ENCODE peak calls at places on chromosomes 11 and 22, in six cellular contexts. R is HTR-8/SVneo; A is stimulated activated CD4-positive, alpha-beta T cell treated with anti-CD3 and anti-CD28 coated beads, Interleukin-1b, Interleukin-23, amount 100 ng/mL, for 48 hours; Z is H54; B is effector memory CD4-positive, alpha-beta T cell; P is cardiac muscle cell. T is an unnamed sample.

GRCh38 chr11:125402436-125402835 is 93.6 kb downstream of the FEZ1 start:
- DNase-seq in R (peak; percentile 27), A (no peak), Z (no peak), B (no peak), P (peak; percentile 47), T (no peak)

GRCh38 chr11:122922893-122923292 is 40.3 kb downstream of the JHY start:
- DNase-seq in R (no peak), A (no peak), Z (no peak), B (no peak), P (no peak), T (no peak)

GRCh38 chr11:70410276-70410675 is 11.9 kb downstream of the CTTN start:
- DNase-seq in R (no peak), A (no peak), Z (no peak), B (no peak), P (no peak), T (no peak)

GRCh38 chr11:80155412-80156017 is 714.7 kb upstream of the TENM4 start:
- DNase-seq in R (no peak), A (no peak), Z (no peak), B (no peak), P (peak; percentile 21), T (no peak)

GRCh38 chr11:114187173-114187572 is 109.0 kb upstream of the NNMT start:
- DNase-seq in R (no peak), A (no peak), Z (no peak), B (no peak), P (no peak), T (no peak)

GRCh38 chr22:49079027-49079725 is 748.5 kb downstream of the BRD1 start:
- DNase-seq in R (no peak), A (no peak), Z (no peak), B (no peak), P (no peak), T (no peak)

GRCh38 chr11:2299773-2300172 is 1.9 kb downstream of the C11orf21 start:
- DNase-seq in R (no peak), A (no peak), Z (no peak), B (no peak), P (no peak), T (no peak)

GRCh38 chr11:121534131-121535093 is 81.6 kb upstream of the SORL1-AS1 start:
- DNase-seq in R (no peak), A (no peak), Z (no peak), B (no peak), P (peak; percentile 46), T (no peak)

GRCh38 chr22:49192180-49192856 is 635.4 kb downstream of the BRD1 start:
- DNase-seq in R (no peak), A (no peak), Z (no peak), B (no peak), P (no peak), T (no peak)

GRCh38 chr22:50550395-50550794 is 4.7 kb downstream of the KLHDC7B start:
- DNase-seq in R (no peak), A (no peak), Z (no peak), B (no peak), P (no peak), T (no peak)

GRCh38 chr11:121453589-121454299 is 977 bp upstream of the SORL1-AS1 start:
- DNase-seq in R (no peak), A (no peak), Z (no peak), B (no peak), P (no peak), T (no peak)

GRCh38 chr11:121711900-121712424 is 259.2 kb upstream of the SORL1-AS1 start:
- DNase-seq in R (no peak), A (no peak), Z (no peak), B (no peak), P (no peak), T (no peak)

GRCh38 chr11:132093861-132094260 is 723.4 kb downstream of the NTM start:
- DNase-seq in R (no peak), A (no peak), Z (no peak), B (no peak), P (no peak), T (no peak)

GRCh38 chr22:41482319-41482935 is 13.5 kb downstream of the ACO2 start:
- DNase-seq in R (no peak), A (no peak), Z (no peak), B (no peak), P (no peak), T (no peak)

GRCh38 chr22:23164091-23164490 is 16.2 kb upstream of the BCR start:
- DNase-seq in R (no peak), A (no peak), Z (no peak), B (no peak), P (no peak), T (no peak)

GRCh38 chr11:36098046-36098445 is 154.2 kb downstream of the LDLRAD3 start:
- DNase-seq in R (no peak), A (no peak), Z (no peak), B (no peak), P (peak; percentile 66), T (no peak)

GRCh38 chr11:16001899-16002426 is 354.4 kb downstream of the SOX6 start:
- DNase-seq in R (no peak), A (no peak), Z (no peak), B (no peak), P (peak; percentile 94), T (peak; percentile 10)

GRCh38 chr11:126109941-126110731 is 47.5 kb upstream of the CDON start:
- DNase-seq in R (no peak), A (peak; percentile 7), Z (peak; percentile 31), B (no peak), P (no peak), T (no peak)

GRCh38 chr11:8277691-8278090 is 14.0 kb upstream of the LMO1 start:
- DNase-seq in R (no peak), A (no peak), Z (no peak), B (no peak), P (no peak), T (no peak)

GRCh38 chr11:61429346-61429690 is 457 bp downstream of the CPSF7 start:
- DNase-seq in R (peak; percentile 74), A (peak; percentile 58), Z (peak; percentile 44), B (peak; percentile 68), P (peak; percentile 73), T (peak; percentile 15)

GRCh38 chr11:85822814-85823213 is 11.9 kb upstream of the SYTL2 start:
- DNase-seq in R (no peak), A (no peak), Z (no peak), B (no peak), P (peak; percentile 35), T (no peak)

GRCh38 chr11:83456075-83456474 is 169.9 kb upstream of the CCDC90B start:
- DNase-seq in R (no peak), A (no peak), Z (no peak), B (no peak), P (no peak), T (no peak)

GRCh38 chr11:113256431-113257227 is 57.8 kb upstream of the TTC12 start:
- DNase-seq in R (no peak), A (no peak), Z (no peak), B (no peak), P (no peak), T (no peak)

GRCh38 chr11:6567371-6567745 is 36.1 kb downstream of the RRP8 start:
- DNase-seq in R (no peak), A (no peak), Z (no peak), B (no peak), P (no peak), T (no peak)

GRCh38 chr11:134792677-134793076 is 380.6 kb upstream of the B3GAT1 start:
- DNase-seq in R (no peak), A (no peak), Z (no peak), B (no peak), P (no peak), T (no peak)

GRCh38 chr11:15194671-15195415 is 80.1 kb downstream of the INSC start:
- DNase-seq in R (no peak), A (no peak), Z (no peak), B (no peak), P (no peak), T (no peak)

GRCh38 chr11:2416765-2417164 is 16.2 kb downstream of the TSSC4 start:
- DNase-seq in R (no peak), A (no peak), Z (no peak), B (no peak), P (no peak), T (no peak)

GRCh38 chr22:26536056-26536761 is 23.9 kb upstream of the TFIP11 start:
- DNase-seq in R (no peak), A (no peak), Z (peak; percentile 14), B (no peak), P (no peak), T (no peak)